ENCODE peak calls at places on chromosomes 3 and 15, in seven cellular contexts. R is RCC 7860; H is GM13977; N is fibroblast of lung; F is GM03348; L is effector CD4-positive, alpha-beta T cell; A is tibial artery. U is an unnamed sample.

GRCh38 chr15:72994778-72995177 is 57.5 kb upstream of the NEO1 start:
- DNase-seq in R (no peak), H (no peak), N (no peak), F (peak; percentile 41), L (no peak), A (peak; percentile 31), U (no peak)

GRCh38 chr15:71385026-71385425 is 269.8 kb downstream of the THSD4 start:
- DNase-seq in R (no peak), H (no peak), N (no peak), F (no peak), L (no peak), A (no peak), U (no peak)

GRCh38 chr3:175200391-175200790 is 341.3 kb downstream of the NAALADL2 start:
- DNase-seq in R (no peak), H (no peak), N (peak; percentile 28), F (no peak), L (no peak), A (no peak), U (no peak)

GRCh38 chr3:123390865-123391613 is 57.9 kb downstream of the ADCY5 start:
- DNase-seq in R (no peak), H (no peak), N (peak; percentile 25), F (peak; percentile 67), L (no peak), A (peak; percentile 43), U (no peak)

GRCh38 chr15:93997071-93997658 is 234.2 kb upstream of the MCTP2 start:
- DNase-seq in R (no peak), H (peak; percentile 25), N (no peak), F (peak; percentile 34), L (no peak), A (no peak), U (no peak)

GRCh38 chr15:64045774-64046346 is 425 bp downstream of the DAPK2 start:
- DNase-seq in R (no peak), H (no peak), N (peak; percentile 11), F (no peak), L (no peak), A (no peak), U (no peak)

GRCh38 chr3:52774901-52775864 is 2.2 kb upstream of the ITIH1 start:
- DNase-seq in R (no peak), H (no peak), N (no peak), F (no peak), L (no peak), A (no peak), U (no peak)

GRCh38 chr3:15367059-15367458 is 34.7 kb upstream of the SH3BP5 start:
- DNase-seq in R (no peak), H (no peak), N (peak; percentile 55), F (peak; percentile 55), L (no peak), A (no peak), U (no peak)

GRCh38 chr15:85327820-85328219 is 52.6 kb upstream of the AKAP13 start:
- DNase-seq in R (no peak), H (no peak), N (no peak), F (no peak), L (no peak), A (no peak), U (no peak)

GRCh38 chr3:183193762-183194701 is 31.5 kb upstream of the LAMP3 start:
- DNase-seq in R (no peak), H (no peak), N (no peak), F (no peak), L (no peak), A (no peak), U (no peak)

GRCh38 chr15:28955160-28955502 is 69.4 kb downstream of the APBA2 start:
- DNase-seq in R (no peak), H (no peak), N (peak; percentile 86), F (no peak), L (no peak), A (no peak), U (peak; percentile 24)

GRCh38 chr15:52228928-52229327 is 37.7 kb upstream of the GNB5 start:
- DNase-seq in R (peak; percentile 57), H (no peak), N (peak; percentile 13), F (no peak), L (no peak), A (no peak), U (peak; percentile 56)

GRCh38 chr15:101357333-101357732 is 62.3 kb upstream of the SNRPA1 start:
- DNase-seq in R (no peak), H (no peak), N (no peak), F (no peak), L (no peak), A (no peak), U (no peak)

GRCh38 chr15:73838795-73839565 is 34.4 kb upstream of the TBC1D21 start:
- DNase-seq in R (no peak), H (no peak), N (no peak), F (peak; percentile 29), L (no peak), A (peak; percentile 38), U (no peak)

GRCh38 chr3:63344676-63345075 is 66.6 kb downstream of the SYNPR start:
- DNase-seq in R (no peak), H (no peak), N (no peak), F (no peak), L (no peak), A (no peak), U (no peak)

GRCh38 chr3:13770390-13771169 is 109.3 kb downstream of the WNT7A start:
- DNase-seq in R (no peak), H (no peak), N (no peak), F (no peak), L (no peak), A (no peak), U (no peak)

GRCh38 chr3:196222876-196223595 is 6.7 kb downstream of the SLC51A start:
- DNase-seq in R (no peak), H (no peak), N (no peak), F (no peak), L (no peak), A (no peak), U (no peak)

GRCh38 chr3:192063570-192063969 is 602.6 kb downstream of the PYDC2 start:
- DNase-seq in R (no peak), H (no peak), N (peak; percentile 76), F (no peak), L (no peak), A (no peak), U (peak; percentile 90)

GRCh38 chr3:72331076-72331475 is 517.2 kb downstream of the SHQ1 start:
- DNase-seq in R (no peak), H (no peak), N (no peak), F (no peak), L (no peak), A (no peak), U (no peak)

GRCh38 chr3:51995346-51996156 is at the start of gene RPL29:
- DNase-seq in R (peak; percentile 86), H (peak; percentile 94), N (peak; percentile 94), F (peak; percentile 95), L (peak; percentile 86), A (peak; percentile 89), U (peak; percentile 92)

U was measured in GM12864.